ENCODE peak calls at places on chromosomes 5 and 9, in nine cellular contexts. One of them, this sample, is unnamed.

GRCh38 chr9:5569357-5569756 is 59.0 kb downstream of the PDCD1LG2 start:
- DNase-seq in naive thymus-derived CD4-positive, alpha-beta T cell: no peak
- DNase-seq in SK-N-SH: no peak
- DNase-seq in spleen: no peak
- DNase-seq in upper lobe of right lung: no peak
- DNase-seq in fibroblast of lung: no peak
- DNase-seq in CD8-positive, alpha-beta T cell: no peak
- DNase-seq in GM23248: peak; percentile 49
- DNase-seq in PC-3: no peak
- DNase-seq in this sample: no peak

GRCh38 chr5:56185777-56186311 is 47.3 kb downstream of the ANKRD55 start:
- DNase-seq in naive thymus-derived CD4-positive, alpha-beta T cell: no peak
- DNase-seq in SK-N-SH: no peak
- DNase-seq in spleen: no peak
- DNase-seq in upper lobe of right lung: no peak
- DNase-seq in fibroblast of lung: no peak
- DNase-seq in CD8-positive, alpha-beta T cell: no peak
- DNase-seq in GM23248: no peak
- DNase-seq in PC-3: peak; percentile 65
- DNase-seq in this sample: no peak

GRCh38 chr5:62418462-62419076 is 6.0 kb downstream of the IPO11 start:
- DNase-seq in naive thymus-derived CD4-positive, alpha-beta T cell: no peak
- DNase-seq in SK-N-SH: no peak
- DNase-seq in spleen: no peak
- DNase-seq in upper lobe of right lung: no peak
- DNase-seq in fibroblast of lung: no peak
- DNase-seq in CD8-positive, alpha-beta T cell: no peak
- DNase-seq in GM23248: no peak
- DNase-seq in PC-3: no peak
- DNase-seq in this sample: no peak

GRCh38 chr5:179438041-179438441 is 92.8 kb upstream of the ADAMTS2 start:
- DNase-seq in naive thymus-derived CD4-positive, alpha-beta T cell: no peak
- DNase-seq in SK-N-SH: peak; percentile 91
- DNase-seq in spleen: peak; percentile 78
- DNase-seq in upper lobe of right lung: peak; percentile 67
- DNase-seq in fibroblast of lung: no peak
- DNase-seq in CD8-positive, alpha-beta T cell: no peak
- DNase-seq in GM23248: no peak
- DNase-seq in PC-3: no peak
- DNase-seq in this sample: no peak

GRCh38 chr9:84701801-84702200 is 32.3 kb downstream of the NTRK2 start:
- DNase-seq in naive thymus-derived CD4-positive, alpha-beta T cell: no peak
- DNase-seq in SK-N-SH: no peak
- DNase-seq in spleen: no peak
- DNase-seq in upper lobe of right lung: no peak
- DNase-seq in fibroblast of lung: no peak
- DNase-seq in CD8-positive, alpha-beta T cell: no peak
- DNase-seq in GM23248: no peak
- DNase-seq in PC-3: no peak
- DNase-seq in this sample: no peak

GRCh38 chr5:169861934-169862333 is 118.4 kb downstream of the INSYN2B start:
- DNase-seq in naive thymus-derived CD4-positive, alpha-beta T cell: no peak
- DNase-seq in SK-N-SH: peak; percentile 5
- DNase-seq in spleen: no peak
- DNase-seq in upper lobe of right lung: no peak
- DNase-seq in fibroblast of lung: peak; percentile 91
- DNase-seq in CD8-positive, alpha-beta T cell: no peak
- DNase-seq in GM23248: peak; percentile 89
- DNase-seq in PC-3: peak; percentile 79
- DNase-seq in this sample: no peak

GRCh38 chr5:174187481-174187880 is 142.0 kb downstream of the NSG2 start:
- DNase-seq in naive thymus-derived CD4-positive, alpha-beta T cell: no peak
- DNase-seq in SK-N-SH: no peak
- DNase-seq in spleen: no peak
- DNase-seq in upper lobe of right lung: no peak
- DNase-seq in fibroblast of lung: no peak
- DNase-seq in CD8-positive, alpha-beta T cell: no peak
- DNase-seq in GM23248: no peak
- DNase-seq in PC-3: no peak
- DNase-seq in this sample: peak; percentile 16

GRCh38 chr5:67268233-67269011 is 71.8 kb upstream of the CD180 start:
- DNase-seq in naive thymus-derived CD4-positive, alpha-beta T cell: no peak
- DNase-seq in SK-N-SH: peak; percentile 72
- DNase-seq in spleen: no peak
- DNase-seq in upper lobe of right lung: peak; percentile 73
- DNase-seq in fibroblast of lung: peak; percentile 100
- DNase-seq in CD8-positive, alpha-beta T cell: no peak
- DNase-seq in GM23248: peak; percentile 82
- DNase-seq in PC-3: peak; percentile 14
- DNase-seq in this sample: peak; percentile 86

GRCh38 chr9:115759411-115759810 is 394.2 kb upstream of the PAPPA start:
- DNase-seq in naive thymus-derived CD4-positive, alpha-beta T cell: no peak
- DNase-seq in SK-N-SH: no peak
- DNase-seq in spleen: no peak
- DNase-seq in upper lobe of right lung: no peak
- DNase-seq in fibroblast of lung: no peak
- DNase-seq in CD8-positive, alpha-beta T cell: no peak
- DNase-seq in GM23248: no peak
- DNase-seq in PC-3: no peak
- DNase-seq in this sample: no peak

GRCh38 chr5:176716320-176716719 is 69.0 kb downstream of the TSPAN17 start:
- DNase-seq in naive thymus-derived CD4-positive, alpha-beta T cell: no peak
- DNase-seq in SK-N-SH: peak; percentile 66
- DNase-seq in spleen: no peak
- DNase-seq in upper lobe of right lung: no peak
- DNase-seq in fibroblast of lung: peak; percentile 79
- DNase-seq in CD8-positive, alpha-beta T cell: no peak
- DNase-seq in GM23248: peak; percentile 65
- DNase-seq in PC-3: peak; percentile 88
- DNase-seq in this sample: no peak

GRCh38 chr5:26700759-26701384 is 337.5 kb downstream of the CDH9 start:
- DNase-seq in naive thymus-derived CD4-positive, alpha-beta T cell: no peak
- DNase-seq in SK-N-SH: peak; percentile 38
- DNase-seq in spleen: no peak
- DNase-seq in upper lobe of right lung: no peak
- DNase-seq in fibroblast of lung: no peak
- DNase-seq in CD8-positive, alpha-beta T cell: no peak
- DNase-seq in GM23248: peak; percentile 28
- DNase-seq in PC-3: peak; percentile 75
- DNase-seq in this sample: no peak

GRCh38 chr9:107283621-107284616 is 840 bp downstream of the RAD23B start:
- DNase-seq in naive thymus-derived CD4-positive, alpha-beta T cell: peak; percentile 61
- DNase-seq in SK-N-SH: no peak
- DNase-seq in spleen: peak; percentile 95
- DNase-seq in upper lobe of right lung: peak; percentile 90
- DNase-seq in fibroblast of lung: peak; percentile 53
- DNase-seq in CD8-positive, alpha-beta T cell: peak; percentile 72
- DNase-seq in GM23248: peak; percentile 83
- DNase-seq in PC-3: peak; percentile 77
- DNase-seq in this sample: peak; percentile 82

GRCh38 chr5:77328926-77329647 is 118.6 kb downstream of the PDE8B start:
- DNase-seq in naive thymus-derived CD4-positive, alpha-beta T cell: no peak
- DNase-seq in SK-N-SH: no peak
- DNase-seq in spleen: no peak
- DNase-seq in upper lobe of right lung: no peak
- DNase-seq in fibroblast of lung: no peak
- DNase-seq in CD8-positive, alpha-beta T cell: no peak
- DNase-seq in GM23248: no peak
- DNase-seq in PC-3: no peak
- DNase-seq in this sample: no peak

GRCh38 chr5:42756630-42757601 is at the start of gene CCDC152:
- DNase-seq in naive thymus-derived CD4-positive, alpha-beta T cell: peak; percentile 55
- DNase-seq in SK-N-SH: peak; percentile 74
- DNase-seq in spleen: no peak
- DNase-seq in upper lobe of right lung: no peak
- DNase-seq in fibroblast of lung: peak; percentile 50
- DNase-seq in CD8-positive, alpha-beta T cell: peak; percentile 78
- DNase-seq in GM23248: peak; percentile 52
- DNase-seq in PC-3: peak; percentile 48
- DNase-seq in this sample: no peak

GRCh38 chr5:138603521-138603920 is 28.3 kb upstream of the HSPA9 start:
- DNase-seq in naive thymus-derived CD4-positive, alpha-beta T cell: no peak
- DNase-seq in SK-N-SH: no peak
- DNase-seq in spleen: no peak
- DNase-seq in upper lobe of right lung: no peak
- DNase-seq in fibroblast of lung: no peak
- DNase-seq in CD8-positive, alpha-beta T cell: no peak
- DNase-seq in GM23248: no peak
- DNase-seq in PC-3: no peak
- DNase-seq in this sample: no peak

GRCh38 chr5:31854181-31854624 is 215.3 kb downstream of the PDZD2 start:
- DNase-seq in naive thymus-derived CD4-positive, alpha-beta T cell: peak; percentile 10
- DNase-seq in SK-N-SH: no peak
- DNase-seq in spleen: no peak
- DNase-seq in upper lobe of right lung: peak; percentile 71
- DNase-seq in fibroblast of lung: peak; percentile 34
- DNase-seq in CD8-positive, alpha-beta T cell: peak; percentile 50
- DNase-seq in GM23248: peak; percentile 16
- DNase-seq in PC-3: peak; percentile 81
- DNase-seq in this sample: peak; percentile 28

GRCh38 chr9:96186601-96187011 is 115.4 kb downstream of the HSD17B3 start:
- DNase-seq in naive thymus-derived CD4-positive, alpha-beta T cell: no peak
- DNase-seq in SK-N-SH: no peak
- DNase-seq in spleen: no peak
- DNase-seq in upper lobe of right lung: peak; percentile 87
- DNase-seq in fibroblast of lung: peak; percentile 26
- DNase-seq in CD8-positive, alpha-beta T cell: no peak
- DNase-seq in GM23248: no peak
- DNase-seq in PC-3: peak; percentile 22
- DNase-seq in this sample: no peak

GRCh38 chr5:10489810-10490426 is 48.2 kb downstream of the ROPN1L start:
- DNase-seq in naive thymus-derived CD4-positive, alpha-beta T cell: no peak
- DNase-seq in SK-N-SH: no peak
- DNase-seq in spleen: peak; percentile 23
- DNase-seq in upper lobe of right lung: no peak
- DNase-seq in fibroblast of lung: peak; percentile 24
- DNase-seq in CD8-positive, alpha-beta T cell: peak; percentile 49
- DNase-seq in GM23248: peak; percentile 58
- DNase-seq in PC-3: peak; percentile 26
- DNase-seq in this sample: no peak

GRCh38 chr9:121721770-121722169 is 70.3 kb downstream of the DAB2IP start:
- DNase-seq in naive thymus-derived CD4-positive, alpha-beta T cell: no peak
- DNase-seq in SK-N-SH: no peak
- DNase-seq in spleen: no peak
- DNase-seq in upper lobe of right lung: no peak
- DNase-seq in fibroblast of lung: peak; percentile 79
- DNase-seq in CD8-positive, alpha-beta T cell: no peak
- DNase-seq in GM23248: peak; percentile 37
- DNase-seq in PC-3: no peak
- DNase-seq in this sample: no peak

GRCh38 chr9:121718063-121718462 is 66.6 kb downstream of the DAB2IP start:
- DNase-seq in naive thymus-derived CD4-positive, alpha-beta T cell: no peak
- DNase-seq in SK-N-SH: peak; percentile 81
- DNase-seq in spleen: no peak
- DNase-seq in upper lobe of right lung: no peak
- DNase-seq in fibroblast of lung: peak; percentile 54
- DNase-seq in CD8-positive, alpha-beta T cell: no peak
- DNase-seq in GM23248: peak; percentile 86
- DNase-seq in PC-3: no peak
- DNase-seq in this sample: no peak

GRCh38 chr9:121720311-121720991 is 69.0 kb downstream of the DAB2IP start:
- DNase-seq in naive thymus-derived CD4-positive, alpha-beta T cell: no peak
- DNase-seq in SK-N-SH: no peak
- DNase-seq in spleen: no peak
- DNase-seq in upper lobe of right lung: no peak
- DNase-seq in fibroblast of lung: no peak
- DNase-seq in CD8-positive, alpha-beta T cell: no peak
- DNase-seq in GM23248: peak; percentile 26
- DNase-seq in PC-3: peak; percentile 35
- DNase-seq in this sample: no peak

GRCh38 chr9:121718501-121718900 is 67.1 kb downstream of the DAB2IP start:
- DNase-seq in naive thymus-derived CD4-positive, alpha-beta T cell: no peak
- DNase-seq in SK-N-SH: no peak
- DNase-seq in spleen: no peak
- DNase-seq in upper lobe of right lung: no peak
- DNase-seq in fibroblast of lung: no peak
- DNase-seq in CD8-positive, alpha-beta T cell: no peak
- DNase-seq in GM23248: peak; percentile 15
- DNase-seq in PC-3: no peak
- DNase-seq in this sample: no peak

GRCh38 chr9:121720992-121721350 is 69.5 kb downstream of the DAB2IP start:
- DNase-seq in naive thymus-derived CD4-positive, alpha-beta T cell: no peak
- DNase-seq in SK-N-SH: no peak
- DNase-seq in spleen: no peak
- DNase-seq in upper lobe of right lung: no peak
- DNase-seq in fibroblast of lung: no peak
- DNase-seq in CD8-positive, alpha-beta T cell: no peak
- DNase-seq in GM23248: peak; percentile 47
- DNase-seq in PC-3: peak; percentile 27
- DNase-seq in this sample: no peak
- H3K4me1 ChIP-seq in naive thymus-derived CD4-positive, alpha-beta T cell: no peaks in the 10 kb centered on the region
- H3K4me1 ChIP-seq in SK-N-SH: peaks cover 94% of the 10 kb centered on the region
- H3K4me1 ChIP-seq in spleen: peaks cover 5% of the 10 kb centered on the region
- H3K4me1 ChIP-seq in upper lobe of right lung: peaks cover 55% of the 10 kb centered on the region
- H3K4me1 ChIP-seq in fibroblast of lung: peaks cover 28% of the 10 kb centered on the region
- H3K4me1 ChIP-seq in CD8-positive, alpha-beta T cell: no peaks in the 10 kb centered on the region
- H3K4me1 ChIP-seq in GM23248: peaks cover 32% of the 10 kb centered on the region
- H3K4me1 ChIP-seq in PC-3: peaks cover 6% of the 10 kb centered on the region
- H3K4me1 ChIP-seq in this sample: peaks cover 81% of the 10 kb centered on the region

GRCh38 chr5:17400724-17401508 is 97.1 kb upstream of the TAF11L2 start:
- DNase-seq in naive thymus-derived CD4-positive, alpha-beta T cell: no peak
- DNase-seq in SK-N-SH: no peak
- DNase-seq in spleen: peak; percentile 84
- DNase-seq in upper lobe of right lung: no peak
- DNase-seq in fibroblast of lung: no peak
- DNase-seq in CD8-positive, alpha-beta T cell: no peak
- DNase-seq in GM23248: no peak
- DNase-seq in PC-3: no peak
- DNase-seq in this sample: no peak
- H3K4me1 ChIP-seq in naive thymus-derived CD4-positive, alpha-beta T cell: no peaks in the 10 kb centered on the region
- H3K4me1 ChIP-seq in SK-N-SH: peaks cover 6% of the 10 kb centered on the region
- H3K4me1 ChIP-seq in spleen: no peaks in the 10 kb centered on the region
- H3K4me1 ChIP-seq in upper lobe of right lung: no peaks in the 10 kb centered on the region
- H3K4me1 ChIP-seq in fibroblast of lung: peaks cover 9% of the 10 kb centered on the region
- H3K4me1 ChIP-seq in CD8-positive, alpha-beta T cell: no peaks in the 10 kb centered on the region
- H3K4me1 ChIP-seq in GM23248: peaks cover 14% of the 10 kb centered on the region
- H3K4me1 ChIP-seq in PC-3: peaks cover 26% of the 10 kb centered on the region
- H3K4me1 ChIP-seq in this sample: no peaks in the 10 kb centered on the region

GRCh38 chr5:151067632-151068031 is 13.2 kb downstream of the TNIP1 start:
- DNase-seq in naive thymus-derived CD4-positive, alpha-beta T cell: no peak
- DNase-seq in SK-N-SH: no peak
- DNase-seq in spleen: no peak
- DNase-seq in upper lobe of right lung: no peak
- DNase-seq in fibroblast of lung: no peak
- DNase-seq in CD8-positive, alpha-beta T cell: no peak
- DNase-seq in GM23248: no peak
- DNase-seq in PC-3: no peak
- DNase-seq in this sample: peak; percentile 51
- H3K4me1 ChIP-seq in naive thymus-derived CD4-positive, alpha-beta T cell: peaks cover 33% of the 10 kb centered on the region
- H3K4me1 ChIP-seq in SK-N-SH: peaks cover 39% of the 10 kb centered on the region
- H3K4me1 ChIP-seq in spleen: peaks cover 86% of the 10 kb centered on the region
- H3K4me1 ChIP-seq in upper lobe of right lung: peaks cover 76% of the 10 kb centered on the region
- H3K4me1 ChIP-seq in fibroblast of lung: peaks cover 35% of the 10 kb centered on the region
- H3K4me1 ChIP-seq in CD8-positive, alpha-beta T cell: peaks cover 29% of the 10 kb centered on the region
- H3K4me1 ChIP-seq in GM23248: peaks cover 41% of the 10 kb centered on the region
- H3K4me1 ChIP-seq in PC-3: peaks cover 38% of the 10 kb centered on the region
- H3K4me1 ChIP-seq in this sample: peaks cover 63% of the 10 kb centered on the region

GRCh38 chr5:72180925-72181324 is 73.7 kb downstream of the MAP1B start:
- DNase-seq in naive thymus-derived CD4-positive, alpha-beta T cell: no peak
- DNase-seq in SK-N-SH: no peak
- DNase-seq in spleen: no peak
- DNase-seq in upper lobe of right lung: no peak
- DNase-seq in fibroblast of lung: no peak
- DNase-seq in CD8-positive, alpha-beta T cell: no peak
- DNase-seq in GM23248: peak; percentile 55
- DNase-seq in PC-3: no peak
- DNase-seq in this sample: no peak
- H3K4me1 ChIP-seq in naive thymus-derived CD4-positive, alpha-beta T cell: no peaks in the 10 kb centered on the region
- H3K4me1 ChIP-seq in SK-N-SH: peaks cover 44% of the 10 kb centered on the region
- H3K4me1 ChIP-seq in spleen: no peaks in the 10 kb centered on the region
- H3K4me1 ChIP-seq in upper lobe of right lung: no peaks in the 10 kb centered on the region
- H3K4me1 ChIP-seq in fibroblast of lung: peaks cover 10% of the 10 kb centered on the region
- H3K4me1 ChIP-seq in CD8-positive, alpha-beta T cell: no peaks in the 10 kb centered on the region
- H3K4me1 ChIP-seq in GM23248: peaks cover 36% of the 10 kb centered on the region
- H3K4me1 ChIP-seq in PC-3: peaks cover 19% of the 10 kb centered on the region
- H3K4me1 ChIP-seq in this sample: no peaks in the 10 kb centered on the region